ENCODE peak calls at places on chromosomes 3 and 15, in eight cellular contexts. One of them, this sample, is unnamed.

GRCh38 chr15:83215306-83215705 is 7.7 kb upstream of the HDGFL3 start:
- DNase-seq in NAMALWA: no peak
- DNase-seq in HEK293T: no peak
- DNase-seq in frontal cortex: no peak
- DNase-seq in NCI-H187 treated with DMSO at 0.1 percent for 48 hours: no peak
- DNase-seq in stimulated activated CD8-positive, alpha-beta memory T cell treated with anti-CD3 and anti-CD28 coated beads, Interleukin-7, amount 100 ng/mL, for 1 hour: no peak
- DNase-seq in left lobe of liver: no peak
- DNase-seq in choroid plexus epithelial cell: no peak
- DNase-seq in this sample: no peak

GRCh38 chr15:40471105-40471777 is 457 bp downstream of the CHST14 start:
- DNase-seq in choroid plexus epithelial cell: no peak
- DNase-seq in stimulated activated CD8-positive, alpha-beta memory T cell treated with anti-CD3 and anti-CD28 coated beads, Interleukin-7, amount 100 ng/mL, for 1 hour: no peak
- DNase-seq in NAMALWA: no peak
- DNase-seq in left lobe of liver: peak; percentile 50
- DNase-seq in NCI-H187 treated with DMSO at 0.1 percent for 48 hours: no peak
- DNase-seq in frontal cortex: no peak
- DNase-seq in HEK293T: no peak
- DNase-seq in this sample: no peak

GRCh38 chr3:188164248-188164687 is 10.3 kb downstream of the LPP start:
- DNase-seq in choroid plexus epithelial cell: no peak
- DNase-seq in left lobe of liver: no peak
- DNase-seq in NCI-H187 treated with DMSO at 0.1 percent for 48 hours: no peak
- DNase-seq in stimulated activated CD8-positive, alpha-beta memory T cell treated with anti-CD3 and anti-CD28 coated beads, Interleukin-7, amount 100 ng/mL, for 1 hour: no peak
- DNase-seq in frontal cortex: no peak
- DNase-seq in NAMALWA: no peak
- DNase-seq in HEK293T: no peak
- DNase-seq in this sample: peak; percentile 58

GRCh38 chr15:96041982-96042733 is 288.3 kb upstream of the NR2F2 start:
- DNase-seq in NCI-H187 treated with DMSO at 0.1 percent for 48 hours: no peak
- DNase-seq in HEK293T: no peak
- DNase-seq in left lobe of liver: no peak
- DNase-seq in stimulated activated CD8-positive, alpha-beta memory T cell treated with anti-CD3 and anti-CD28 coated beads, Interleukin-7, amount 100 ng/mL, for 1 hour: no peak
- DNase-seq in frontal cortex: no peak
- DNase-seq in choroid plexus epithelial cell: no peak
- DNase-seq in NAMALWA: no peak
- DNase-seq in this sample: no peak

GRCh38 chr3:187567026-187567425 is 103.2 kb downstream of the SST start:
- DNase-seq in frontal cortex: no peak
- DNase-seq in choroid plexus epithelial cell: peak; percentile 71
- DNase-seq in NCI-H187 treated with DMSO at 0.1 percent for 48 hours: no peak
- DNase-seq in HEK293T: no peak
- DNase-seq in left lobe of liver: no peak
- DNase-seq in stimulated activated CD8-positive, alpha-beta memory T cell treated with anti-CD3 and anti-CD28 coated beads, Interleukin-7, amount 100 ng/mL, for 1 hour: no peak
- DNase-seq in NAMALWA: no peak
- DNase-seq in this sample: no peak

GRCh38 chr3:101069796-101070195 is 76.6 kb upstream of the ABI3BP start:
- DNase-seq in HEK293T: no peak
- DNase-seq in stimulated activated CD8-positive, alpha-beta memory T cell treated with anti-CD3 and anti-CD28 coated beads, Interleukin-7, amount 100 ng/mL, for 1 hour: no peak
- DNase-seq in choroid plexus epithelial cell: peak; percentile 13
- DNase-seq in NCI-H187 treated with DMSO at 0.1 percent for 48 hours: no peak
- DNase-seq in frontal cortex: no peak
- DNase-seq in NAMALWA: no peak
- DNase-seq in left lobe of liver: no peak
- DNase-seq in this sample: no peak

GRCh38 chr15:90618330-90619136 is 88.8 kb downstream of the CRTC3 start:
- DNase-seq in choroid plexus epithelial cell: peak; percentile 13
- DNase-seq in left lobe of liver: no peak
- DNase-seq in NAMALWA: no peak
- DNase-seq in frontal cortex: no peak
- DNase-seq in stimulated activated CD8-positive, alpha-beta memory T cell treated with anti-CD3 and anti-CD28 coated beads, Interleukin-7, amount 100 ng/mL, for 1 hour: no peak
- DNase-seq in HEK293T: no peak
- DNase-seq in NCI-H187 treated with DMSO at 0.1 percent for 48 hours: peak; percentile 21
- DNase-seq in this sample: no peak

GRCh38 chr3:42473083-42473932 is 29.1 kb upstream of the VIPR1 start:
- DNase-seq in stimulated activated CD8-positive, alpha-beta memory T cell treated with anti-CD3 and anti-CD28 coated beads, Interleukin-7, amount 100 ng/mL, for 1 hour: no peak
- DNase-seq in HEK293T: no peak
- DNase-seq in choroid plexus epithelial cell: peak; percentile 42
- DNase-seq in NAMALWA: no peak
- DNase-seq in frontal cortex: no peak
- DNase-seq in NCI-H187 treated with DMSO at 0.1 percent for 48 hours: no peak
- DNase-seq in left lobe of liver: no peak
- DNase-seq in this sample: no peak

GRCh38 chr15:66603301-66604179 is 37.7 kb upstream of the LCTL start:
- DNase-seq in NCI-H187 treated with DMSO at 0.1 percent for 48 hours: no peak
- DNase-seq in frontal cortex: no peak
- DNase-seq in choroid plexus epithelial cell: peak; percentile 73
- DNase-seq in HEK293T: peak; percentile 87
- DNase-seq in left lobe of liver: peak; percentile 72
- DNase-seq in stimulated activated CD8-positive, alpha-beta memory T cell treated with anti-CD3 and anti-CD28 coated beads, Interleukin-7, amount 100 ng/mL, for 1 hour: peak; percentile 16
- DNase-seq in NAMALWA: peak; percentile 78
- DNase-seq in this sample: no peak

GRCh38 chr15:77015651-77016320 is 20.9 kb downstream of the PSTPIP1 start:
- DNase-seq in NCI-H187 treated with DMSO at 0.1 percent for 48 hours: no peak
- DNase-seq in stimulated activated CD8-positive, alpha-beta memory T cell treated with anti-CD3 and anti-CD28 coated beads, Interleukin-7, amount 100 ng/mL, for 1 hour: no peak
- DNase-seq in choroid plexus epithelial cell: no peak
- DNase-seq in HEK293T: no peak
- DNase-seq in left lobe of liver: no peak
- DNase-seq in NAMALWA: no peak
- DNase-seq in frontal cortex: no peak
- DNase-seq in this sample: no peak

GRCh38 chr15:74776851-74777768 is 4.8 kb upstream of the CSK start:
- DNase-seq in HEK293T: no peak
- DNase-seq in stimulated activated CD8-positive, alpha-beta memory T cell treated with anti-CD3 and anti-CD28 coated beads, Interleukin-7, amount 100 ng/mL, for 1 hour: no peak
- DNase-seq in choroid plexus epithelial cell: peak; percentile 31
- DNase-seq in frontal cortex: no peak
- DNase-seq in NCI-H187 treated with DMSO at 0.1 percent for 48 hours: no peak
- DNase-seq in NAMALWA: peak; percentile 95
- DNase-seq in left lobe of liver: no peak
- DNase-seq in this sample: no peak

GRCh38 chr15:40766906-40767837 is 2.6 kb upstream of the C15orf62 start:
- DNase-seq in NCI-H187 treated with DMSO at 0.1 percent for 48 hours: no peak
- DNase-seq in left lobe of liver: no peak
- DNase-seq in stimulated activated CD8-positive, alpha-beta memory T cell treated with anti-CD3 and anti-CD28 coated beads, Interleukin-7, amount 100 ng/mL, for 1 hour: no peak
- DNase-seq in choroid plexus epithelial cell: peak; percentile 74
- DNase-seq in NAMALWA: no peak
- DNase-seq in HEK293T: no peak
- DNase-seq in frontal cortex: no peak
- DNase-seq in this sample: no peak

GRCh38 chr3:173748140-173748539 is 350.6 kb downstream of the NLGN1 start:
- DNase-seq in HEK293T: no peak
- DNase-seq in left lobe of liver: no peak
- DNase-seq in choroid plexus epithelial cell: peak; percentile 49
- DNase-seq in frontal cortex: no peak
- DNase-seq in NAMALWA: no peak
- DNase-seq in NCI-H187 treated with DMSO at 0.1 percent for 48 hours: no peak
- DNase-seq in stimulated activated CD8-positive, alpha-beta memory T cell treated with anti-CD3 and anti-CD28 coated beads, Interleukin-7, amount 100 ng/mL, for 1 hour: no peak
- DNase-seq in this sample: no peak

GRCh38 chr3:60932170-60932569 is 319.1 kb downstream of the FHIT start:
- DNase-seq in NAMALWA: no peak
- DNase-seq in stimulated activated CD8-positive, alpha-beta memory T cell treated with anti-CD3 and anti-CD28 coated beads, Interleukin-7, amount 100 ng/mL, for 1 hour: no peak
- DNase-seq in NCI-H187 treated with DMSO at 0.1 percent for 48 hours: peak; percentile 48
- DNase-seq in left lobe of liver: no peak
- DNase-seq in frontal cortex: no peak
- DNase-seq in choroid plexus epithelial cell: no peak
- DNase-seq in HEK293T: no peak
- DNase-seq in this sample: no peak

GRCh38 chr3:63914312-63914711 is 2.1 kb upstream of the SCAANT1 start:
- DNase-seq in stimulated activated CD8-positive, alpha-beta memory T cell treated with anti-CD3 and anti-CD28 coated beads, Interleukin-7, amount 100 ng/mL, for 1 hour: no peak
- DNase-seq in NAMALWA: no peak
- DNase-seq in frontal cortex: no peak
- DNase-seq in left lobe of liver: peak; percentile 68
- DNase-seq in HEK293T: no peak
- DNase-seq in NCI-H187 treated with DMSO at 0.1 percent for 48 hours: no peak
- DNase-seq in choroid plexus epithelial cell: peak; percentile 80
- DNase-seq in this sample: no peak

GRCh38 chr15:33675246-33675645 is 293.1 kb upstream of the CHRM5 start:
- DNase-seq in frontal cortex: no peak
- DNase-seq in choroid plexus epithelial cell: peak; percentile 52
- DNase-seq in NAMALWA: peak; percentile 65
- DNase-seq in stimulated activated CD8-positive, alpha-beta memory T cell treated with anti-CD3 and anti-CD28 coated beads, Interleukin-7, amount 100 ng/mL, for 1 hour: no peak
- DNase-seq in left lobe of liver: no peak
- DNase-seq in NCI-H187 treated with DMSO at 0.1 percent for 48 hours: no peak
- DNase-seq in HEK293T: peak; percentile 24
- DNase-seq in this sample: no peak